ENCODE peak calls at places on chromosomes 6 and 20, in four cellular contexts. I is type B pancreatic cell, E is endothelial cell, K is fibroblast of pulmonary artery. G is an unnamed sample.

GRCh38 chr6:87583822-87584221 is 6.0 kb downstream of the RARS2 start:
- DNase-seq in I (no peak), K (no peak), E (no peak), G (no peak)

GRCh38 chr6:169269180-169270076 is 15.8 kb upstream of the THBS2 start:
- DNase-seq in I (no peak), E (no peak), K (peak), G (no peak)

GRCh38 chr20:23049933-23050838 is 714 bp upstream of the THBD start:
- DNase-seq in I (no peak), E (peak), K (peak), G (no peak)

GRCh38 chr6:44478158-44478557 is 90.7 kb downstream of the CDC5L start:
- DNase-seq in E (no peak), I (no peak), K (no peak), G (no peak)

GRCh38 chr20:54611701-54612487 is 136.5 kb downstream of the DOK5 start:
- DNase-seq in I (no peak), K (no peak), E (no peak), G (no peak)

GRCh38 chr20:37356961-37357371 is 11.0 kb downstream of the SRC start:
- DNase-seq in I (no peak), E (no peak), K (no peak), G (no peak)

GRCh38 chr6:119620846-119621570 is 271.4 kb upstream of the MAN1A1 start:
- DNase-seq in E (no peak), I (no peak), K (peak), G (no peak)

GRCh38 chr6:145733770-145734169 is 1.6 kb downstream of the EPM2A start:
- DNase-seq in E (no peak), I (no peak), K (no peak), G (no peak)

GRCh38 chr20:16803965-16804792 is 56.0 kb downstream of the OTOR start:
- DNase-seq in I (peak), K (peak), E (peak), G (no peak)

GRCh38 chr20:622161-622560 is 12.1 kb upstream of the TCF15 start:
- DNase-seq in K (no peak), I (no peak), E (no peak), G (no peak)

GRCh38 chr6:16471222-16471784 is 232.9 kb downstream of the GMPR start:
- DNase-seq in I (no peak), K (no peak), E (no peak), G (no peak)

GRCh38 chr20:63697357-63697867 is 960 bp downstream of the TNFRSF6B start:
- DNase-seq in E (peak), K (no peak), I (no peak), G (no peak)

GRCh38 chr20:37319120-37319717 is 26.7 kb upstream of the SRC start:
- DNase-seq in I (no peak), K (no peak), E (no peak), G (no peak)

GRCh38 chr6:113713665-113714064 is 143.5 kb upstream of the MARCKS start:
- DNase-seq in I (no peak), E (no peak), K (no peak), G (no peak)

DNA sequence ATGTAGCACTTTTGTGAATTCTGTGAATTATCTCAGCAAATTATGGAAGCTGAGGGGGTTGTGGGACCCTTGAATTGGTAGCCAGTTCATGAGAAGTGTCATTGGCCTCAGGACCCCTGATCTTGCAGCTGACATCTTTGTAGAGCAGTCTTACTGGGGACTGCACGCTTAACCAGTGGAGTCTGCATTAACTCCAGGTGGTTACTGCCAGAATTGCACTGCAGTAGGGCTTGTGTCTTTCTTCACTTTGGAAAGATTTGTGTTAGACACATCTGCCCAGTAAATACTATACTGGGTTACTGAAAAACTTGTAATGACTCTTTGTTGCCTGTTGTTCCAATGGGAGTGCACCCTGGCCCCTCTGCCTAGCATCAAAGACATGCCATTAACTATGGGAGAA is 21.2 kb upstream of the CDKN1A start:
- DNase-seq in I (no peak), K (no peak), E (no peak), G (no peak)
- TF ChIP-seq CTCF in I (no peak), K (no peak), E (no peak), G (no peak)

GRCh38 chr6:129499871-129500219 is 210.1 kb downstream of the ARHGAP18 start:
- DNase-seq in K (no peak), E (no peak), I (no peak), G (no peak)

GRCh38 chr6:129501401-129502051 is 208.5 kb downstream of the ARHGAP18 start:
- DNase-seq in I (peak), E (no peak), K (peak), G (no peak)

GRCh38 chr6:129502261-129502660 is 207.7 kb downstream of the ARHGAP18 start:
- DNase-seq in I (no peak), E (no peak), K (no peak), G (no peak)

GRCh38 chr6:129498950-129499870 is 210.8 kb downstream of the ARHGAP18 start:
- DNase-seq in E (no peak), K (peak), I (no peak), G (no peak)

DNA sequence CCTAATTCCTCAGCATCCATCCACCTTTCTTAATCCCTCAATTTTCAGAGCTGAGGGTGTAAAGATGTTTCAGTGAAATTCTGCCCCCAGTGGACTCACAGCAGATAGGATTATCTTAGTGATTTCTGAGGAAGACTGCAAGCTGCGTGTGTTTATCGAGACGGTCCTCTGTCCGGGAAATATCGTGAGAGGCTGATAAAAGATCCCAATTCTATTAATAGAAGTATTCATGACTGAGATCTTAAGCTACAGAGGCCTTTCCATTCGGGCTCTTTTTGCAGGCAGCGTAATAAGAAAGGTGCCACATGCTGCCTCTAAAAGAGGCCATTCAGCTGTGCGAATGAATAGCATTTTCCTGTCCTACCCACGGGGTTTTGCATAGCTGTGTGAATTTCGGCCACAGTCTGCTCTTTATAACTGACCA is 209.0 kb downstream of the ARHGAP18 start:
- DNase-seq in I (no peak), E (no peak), K (peak), G (no peak)
- TF ChIP-seq CTCF in I (peak), E (peak), K (peak), G (peak)

GRCh38 chr20:45861157-45862075 is 4.0 kb downstream of the ZSWIM3 start:
- DNase-seq in I (no peak), E (no peak), K (peak), G (no peak)

GRCh38 chr20:45853484-45853883 is 3.7 kb downstream of the ACOT8 start:
- DNase-seq in E (no peak), I (no peak), K (no peak), G (no peak)

GRCh38 chr20:45860573-45861011 is 3.2 kb downstream of the ZSWIM3 start:
- DNase-seq in E (no peak), K (no peak), I (no peak), G (no peak)

GRCh38 chr20:45857836-45858250 is 429 bp downstream of the ZSWIM3 start:
- DNase-seq in K (no peak), I (no peak), E (no peak), G (no peak)

GRCh38 chr20:45857114-45857835 is at the start of the genes ACOT8 and ZSWIM3:
- DNase-seq in I (peak), K (peak), E (peak), G (peak)
- TF ChIP-seq CTCF in I (no peak), K (no peak), E (no peak), G (no peak)

GRCh38 chr6:125791151-125791819 is 525 bp downstream of the NCOA7 start:
- DNase-seq in K (peak), E (no peak), I (no peak), G (no peak)
- TF ChIP-seq CTCF in K (peak), E (no peak), I (peak), G (peak)

GRCh38 chr6:19712998-19713397 is 124.2 kb upstream of the ID4 start:
- DNase-seq in I (no peak), E (no peak), K (no peak), G (no peak)
- TF ChIP-seq CTCF in I (no peak), E (no peak), K (no peak), G (no peak)

DNA sequence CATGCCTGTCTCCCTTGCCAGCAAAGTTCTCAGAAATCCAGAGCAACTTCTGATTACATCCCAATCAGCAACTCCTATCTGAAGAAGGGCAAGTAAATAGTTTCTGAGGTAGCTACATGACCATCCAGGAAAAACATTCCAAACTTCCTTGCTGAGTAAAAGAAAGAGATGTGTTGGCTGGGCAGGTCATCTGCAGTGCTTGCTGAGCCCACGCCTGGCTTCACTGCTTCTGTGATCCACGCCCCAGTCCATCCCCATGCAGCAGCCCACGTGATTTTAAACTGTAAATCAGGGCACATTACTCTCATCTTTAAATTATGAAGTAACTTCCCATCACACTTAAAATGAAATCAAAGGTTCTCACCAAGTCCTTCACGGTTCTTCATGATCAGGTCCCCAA is 603.6 kb downstream of the QKI start:
- DNase-seq in K (no peak), I (no peak), E (no peak), G (no peak)
- TF ChIP-seq CTCF in K (no peak), I (no peak), E (no peak), G (no peak)

GRCh38 chr6:33747823-33748222 is 1.1 kb upstream of the IP6K3 start:
- DNase-seq in K (no peak), I (no peak), E (no peak), G (no peak)

GRCh38 chr6:33744895-33745546 is 1.7 kb downstream of the IP6K3 start:
- DNase-seq in K (no peak), I (no peak), E (no peak), G (no peak)

GRCh38 chr6:33745558-33745957 is 1.1 kb downstream of the IP6K3 start:
- DNase-seq in K (no peak), E (no peak), I (no peak), G (no peak)

GRCh38 chr6:33746651-33747100 is at the start of gene IP6K3:
- DNase-seq in K (no peak), I (no peak), E (no peak), G (no peak)

DNA sequence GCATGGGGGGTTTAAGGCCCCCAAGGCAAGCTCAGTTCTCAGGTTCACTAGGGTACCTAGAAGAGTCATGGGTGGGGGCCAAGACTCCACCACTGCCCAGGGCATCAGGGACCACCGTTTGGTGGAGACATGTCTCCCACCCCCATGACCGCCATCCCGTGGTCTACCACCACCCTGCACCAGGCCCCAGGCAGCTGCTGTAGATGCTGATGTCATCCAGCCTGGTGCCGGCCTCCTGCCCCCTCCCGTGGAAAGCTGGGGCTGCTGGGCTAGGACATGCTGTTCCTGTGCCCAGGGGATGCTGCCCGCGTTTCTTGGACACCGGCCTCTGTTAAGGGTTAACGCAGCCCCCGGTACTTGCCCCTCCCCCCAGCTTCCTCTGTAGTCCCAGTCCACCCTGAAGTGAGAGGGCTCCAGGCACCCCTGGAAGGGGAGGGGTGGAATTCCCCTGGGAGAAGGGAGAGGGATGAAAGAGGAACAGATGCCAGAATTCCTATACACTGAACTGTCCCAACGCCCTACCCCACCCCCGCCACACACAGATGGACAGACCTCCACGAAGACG is 587 bp downstream of the IP6K3 start:
- DNase-seq in I (no peak), E (no peak), K (peak), G (peak)
- TF ChIP-seq CTCF in I (no peak), E (no peak), K (no peak), G (peak)

GRCh38 chr6:41914343-41914742 is 6.6 kb downstream of the MED20 start:
- DNase-seq in K (no peak), I (no peak), E (no peak), G (no peak)

GRCh38 chr6:41914869-41915268 is 6.1 kb downstream of the MED20 start:
- DNase-seq in K (no peak), E (no peak), I (no peak), G (no peak)

GRCh38 chr6:41909727-41910126 is 11.2 kb downstream of the MED20 start:
- DNase-seq in K (no peak), I (no peak), E (no peak), G (no peak)
- TF ChIP-seq CTCF in K (no peak), I (no peak), E (no peak), G (no peak)

DNA sequence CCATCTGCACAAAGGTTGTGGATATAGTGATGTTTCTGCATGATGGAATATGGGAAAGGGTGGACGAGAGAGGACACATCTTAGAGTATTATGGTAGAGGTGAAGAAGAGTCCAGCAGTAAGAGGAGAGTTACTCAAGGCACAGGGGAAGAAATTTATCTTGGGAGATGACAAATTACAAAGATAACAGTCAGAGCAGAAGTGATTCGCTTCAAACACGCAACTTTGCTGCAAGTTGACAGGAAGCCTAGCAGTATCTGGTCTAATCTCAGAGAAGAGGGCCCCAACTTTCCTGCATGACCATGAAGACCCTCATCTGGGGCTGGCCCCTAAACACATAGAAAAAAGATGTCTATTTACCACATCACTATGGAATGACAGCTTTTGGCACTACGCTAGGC is 1.2 kb upstream of the CALHM6 start:
- DNase-seq in K (no peak), I (no peak), E (no peak), G (no peak)
- TF ChIP-seq CTCF in K (no peak), I (no peak), E (no peak), G (no peak)

G was measured in osteocyte.